ENCODE peak calls at places on chromosomes 16 and 17, in five cellular contexts. V, I, D, E and M are unnamed samples. For H3K36me3, the result is how much of the 10 kb centered on the place peaks cover.

GRCh38 chr16:61500851-61501250 is 535.4 kb downstream of the CDH8 start:
- DNase-seq in V (no peak), I (no peak), D (no peak), E (no peak), M (no peak)

GRCh38 chr17:45575126-45575885 is 84.8 kb upstream of the PLEKHM1 start:
- DNase-seq in V (no peak), I (no peak), D (no peak), E (no peak), M (no peak)

GRCh38 chr17:8629371-8630226 is 926 bp downstream of the MYH10 start:
- DNase-seq in V (peak), I (peak), D (no peak), E (peak), M (no peak)

GRCh38 chr17:70767102-70767701 is 597.9 kb downstream of the KCNJ2 start:
- DNase-seq in V (no peak), I (no peak), D (no peak), E (no peak), M (no peak)

GRCh38 chr16:28975158-28975603 is 603 bp downstream of the SPNS1 start:
- DNase-seq in V (no peak), I (no peak), D (no peak), E (no peak), M (no peak)

GRCh38 chr16:66913081-66913480 is 5.6 kb downstream of the CDH16 start:
- DNase-seq in V (no peak), I (no peak), D (no peak), E (no peak), M (no peak)

GRCh38 chr17:6901086-6901485 is 69.6 kb upstream of the TEKT1 start:
- DNase-seq in V (no peak), I (no peak), D (no peak), E (no peak), M (no peak)

GRCh38 chr16:66150691-66151090 is 215.8 kb upstream of the CDH5 start:
- DNase-seq in V (no peak), I (no peak), D (no peak), E (no peak), M (no peak)

GRCh38 chr17:80482555-80483308 is 6.3 kb upstream of the NPTX1 start:
- DNase-seq in V (no peak), I (no peak), D (no peak), E (no peak), M (no peak)

GRCh38 chr17:82243648-82244412 is 15.0 kb downstream of the SLC16A3 start:
- DNase-seq in V (no peak), I (no peak), D (no peak), E (no peak), M (no peak)

GRCh38 chr17:77817953-77818352 is 140.6 kb upstream of the TNRC6C start:
- DNase-seq in V (no peak), I (no peak), D (no peak), E (no peak), M (no peak)

GRCh38 chr17:73552300-73553088 is 91.8 kb downstream of the SDK2 start:
- DNase-seq in V (no peak), I (no peak), D (no peak), E (no peak), M (peak)

GRCh38 chr17:42536372-42537155 is 523 bp downstream of the NAGLU start:
- DNase-seq in V (peak), I (peak), D (peak), E (peak), M (peak)

GRCh38 chr16:48231675-48232214 is 12.4 kb upstream of the LONP2 start:
- DNase-seq in V (peak), I (no peak), D (no peak), E (peak), M (no peak)

GRCh38 chr16:58009856-58010416 is 8.7 kb downstream of the USB1 start:
- DNase-seq in V (no peak), I (no peak), D (no peak), E (peak), M (no peak)

GRCh38 chr16:67526149-67526732 is 2.4 kb upstream of the RIPOR1 start:
- DNase-seq in V (no peak), I (no peak), D (no peak), E (no peak), M (no peak)

GRCh38 chr16:12523002-12523401 is 280.7 kb downstream of the CPPED1 start:
- DNase-seq in V (no peak), I (no peak), D (no peak), E (no peak), M (no peak)

GRCh38 chr16:28258571-28258970 is 33.8 kb upstream of the SBK1 start:
- DNase-seq in V (no peak), I (no peak), D (no peak), E (peak), M (no peak)

GRCh38 chr16:24635900-24636610 is 93.4 kb upstream of the TNRC6A start:
- DNase-seq in V (peak), I (peak), D (no peak), E (peak), M (peak)

GRCh38 chr17:66273391-66273722 is 29.1 kb upstream of the PRKCA start:
- DNase-seq in V (no peak), I (no peak), D (no peak), E (no peak), M (no peak)

GRCh38 chr16:2757344-2757743 is 4.9 kb downstream of the SRRM2 start:
- DNase-seq in V (no peak), I (no peak), D (no peak), E (no peak), M (no peak)

GRCh38 chr17:19019041-19019941 is 14.7 kb upstream of the FAM83G start:
- DNase-seq in V (no peak), I (no peak), D (no peak), E (peak), M (no peak)

GRCh38 chr17:41553176-41553575 is 18.7 kb downstream of the KRT9 start:
- DNase-seq in V (no peak), I (no peak), D (no peak), E (no peak), M (no peak)

GRCh38 chr17:28949185-28950016 is 1.9 kb downstream of the PHF12 start:
- DNase-seq in V (peak), I (peak), D (no peak), E (peak), M (peak)

GRCh38 chr17:21129023-21129681 is 2.4 kb downstream of the DHRS7B start:
- DNase-seq in V (peak), I (peak), D (no peak), E (no peak), M (no peak)

GRCh38 chr17:3622977-3623594 is 13.0 kb downstream of the SHPK start:
- DNase-seq in V (no peak), I (no peak), D (no peak), E (no peak), M (no peak)

GRCh38 chr17:3615160-3615870 is 6.1 kb upstream of the TRPV1 start:
- DNase-seq in V (no peak), I (no peak), D (no peak), E (no peak), M (no peak)

GRCh38 chr17:3626831-3627565 is 9.1 kb downstream of the SHPK start:
- DNase-seq in V (no peak), I (no peak), D (no peak), E (no peak), M (no peak)

GRCh38 chr17:3621146-3621720 is 12.0 kb upstream of the TRPV1 start:
- DNase-seq in V (no peak), I (no peak), D (no peak), E (no peak), M (no peak)
- H3K36me3 ChIP-seq in V (under half), I (half or more), D (under half), E (half or more), M (under half)

GRCh38 chr17:17313350-17313991 is 10.3 kb downstream of the NT5M start:
- DNase-seq in V (peak), I (no peak), D (no peak), E (peak), M (peak)
- TF ChIP-seq CTCF in V (peak), I (peak), D (peak), E (peak), M (peak)

GRCh38 chr16:9098377-9099090 is 7.1 kb downstream of the HAPSTR1 start:
- DNase-seq in V (peak), I (no peak), D (no peak), E (no peak), M (peak)
- H3K36me3 ChIP-seq in V (under half), I (under half), D (under half), E (under half), M (under half)

GRCh38 chr17:30554839-30555751 is 77.9 kb downstream of the GOSR1 start:
- DNase-seq in V (peak), I (no peak), D (no peak), E (no peak), M (no peak)
- TF ChIP-seq CTCF in V (no peak), I (no peak), D (no peak), E (peak), M (no peak)

DNA sequence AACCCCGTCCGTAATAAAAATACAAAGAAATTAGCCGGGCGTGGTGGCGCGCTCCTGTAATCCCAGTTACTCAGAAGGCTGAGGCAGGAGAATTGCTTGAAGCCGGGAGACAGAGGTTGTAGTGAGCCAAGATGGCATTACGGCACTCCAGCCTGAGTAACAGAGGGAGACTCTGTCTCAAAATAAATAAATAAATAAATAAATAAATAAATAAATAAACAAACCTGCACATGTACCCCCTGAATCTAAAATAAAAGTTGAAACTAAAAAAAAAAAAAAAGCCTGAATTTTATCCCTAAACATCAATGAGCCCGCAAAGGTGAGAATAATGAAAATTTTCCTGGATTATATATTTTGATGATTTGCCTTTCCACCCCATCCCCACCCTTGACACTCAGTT is 124.7 kb downstream of the CDH11 start:
- DNase-seq in V (peak), I (no peak), D (no peak), E (no peak), M (no peak)
- H3K36me3 ChIP-seq in V (under half), I (under half), D (under half), E (under half), M (under half)

GRCh38 chr17:27609606-27610303 is 21.2 kb upstream of the LGALS9 start:
- DNase-seq in V (peak), I (no peak), D (no peak), E (no peak), M (no peak)
- TF ChIP-seq CTCF in V (peak), I (no peak), D (peak), E (peak), M (peak)

GRCh38 chr17:9813166-9813565 is 8.7 kb downstream of the GSG1L2 start:
- DNase-seq in V (no peak), I (no peak), D (no peak), E (no peak), M (no peak)
- H3K36me3 ChIP-seq in V (under half), I (under half), D (under half), E (under half), M (under half)